ENCODE peak calls at places on chromosomes 1 and 21, in four cellular contexts. One of them, this sample, is unnamed.

GRCh38 chr1:59107516-59107915 is 189.4 kb upstream of the FGGY start:
- DNase-seq in IMR-90: no peak
- DNase-seq in WTC11: no peak
- DNase-seq in AG10803: peak; percentile 79
- DNase-seq in this sample: no peak

GRCh38 chr1:67682659-67683197 is 2.3 kb upstream of the GADD45A start:
- DNase-seq in IMR-90: peak; percentile 94
- DNase-seq in WTC11: no peak
- DNase-seq in AG10803: peak; percentile 83
- DNase-seq in this sample: peak; percentile 92

GRCh38 chr1:229803601-229804217 is 177.7 kb downstream of the URB2 start:
- DNase-seq in IMR-90: no peak
- DNase-seq in WTC11: no peak
- DNase-seq in AG10803: no peak
- DNase-seq in this sample: no peak

GRCh38 chr1:45016767-45017166 is 4.7 kb downstream of the UROD start:
- DNase-seq in IMR-90: no peak
- DNase-seq in WTC11: no peak
- DNase-seq in AG10803: no peak
- DNase-seq in this sample: no peak

GRCh38 chr1:230067871-230068814 is 1.1 kb downstream of the GALNT2 start:
- DNase-seq in IMR-90: no peak
- DNase-seq in WTC11: peak; percentile 47
- DNase-seq in AG10803: no peak
- DNase-seq in this sample: peak; percentile 11

GRCh38 chr1:165549908-165550480 is 6.2 kb downstream of the LRRC52 start:
- DNase-seq in IMR-90: no peak
- DNase-seq in WTC11: no peak
- DNase-seq in AG10803: no peak
- DNase-seq in this sample: no peak

GRCh38 chr1:95953005-95953404 is 719.0 kb downstream of the RWDD3 start:
- DNase-seq in IMR-90: peak; percentile 1
- DNase-seq in WTC11: peak; percentile 12
- DNase-seq in AG10803: peak; percentile 11
- DNase-seq in this sample: no peak

GRCh38 chr1:170001266-170001665 is 73.2 kb downstream of the KIFAP3 start:
- DNase-seq in IMR-90: no peak
- DNase-seq in WTC11: no peak
- DNase-seq in AG10803: peak; percentile 58
- DNase-seq in this sample: no peak

GRCh38 chr1:228101614-228101993 is 1.5 kb downstream of the C1orf35 start:
- DNase-seq in IMR-90: no peak
- DNase-seq in WTC11: no peak
- DNase-seq in AG10803: no peak
- DNase-seq in this sample: no peak

GRCh38 chr1:9294910-9295636 is 2.4 kb downstream of the SPSB1 start:
- DNase-seq in IMR-90: peak; percentile 76
- DNase-seq in WTC11: no peak
- DNase-seq in AG10803: peak; percentile 86
- DNase-seq in this sample: peak; percentile 66
- TF ChIP-seq CTCF in IMR-90: peak; percentile 42
- TF ChIP-seq CTCF in WTC11: no peak
- TF ChIP-seq CTCF in AG10803: peak; percentile 48
- TF ChIP-seq CTCF in this sample: peak; percentile 25

DNA sequence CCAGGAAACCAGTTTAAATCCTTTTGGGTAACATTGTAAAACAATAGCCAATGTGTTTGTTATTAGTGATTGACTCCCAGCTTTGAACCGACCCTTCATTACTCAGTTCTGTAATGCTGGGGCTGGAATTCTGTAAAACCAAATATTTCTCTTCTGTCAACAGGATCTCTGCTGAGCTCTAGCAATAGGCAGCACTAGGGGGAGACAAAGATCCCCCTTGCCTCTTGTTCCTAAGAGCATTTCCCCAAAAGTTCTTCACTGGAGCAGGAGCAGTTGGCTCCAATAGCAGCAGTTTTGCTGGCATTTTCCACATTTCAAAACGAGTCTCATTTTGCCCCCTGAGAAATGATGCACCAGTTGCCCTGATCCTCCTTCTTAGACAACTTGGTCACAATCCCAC is 1671.1 kb downstream of the MRPL39 start:
- DNase-seq in IMR-90: peak; percentile 48
- DNase-seq in WTC11: peak; percentile 23
- DNase-seq in AG10803: no peak
- DNase-seq in this sample: no peak
- TF ChIP-seq CTCF in IMR-90: peak; percentile 61
- TF ChIP-seq CTCF in WTC11: peak; percentile 20
- TF ChIP-seq CTCF in AG10803: no peak
- TF ChIP-seq CTCF in this sample: no peak

DNA sequence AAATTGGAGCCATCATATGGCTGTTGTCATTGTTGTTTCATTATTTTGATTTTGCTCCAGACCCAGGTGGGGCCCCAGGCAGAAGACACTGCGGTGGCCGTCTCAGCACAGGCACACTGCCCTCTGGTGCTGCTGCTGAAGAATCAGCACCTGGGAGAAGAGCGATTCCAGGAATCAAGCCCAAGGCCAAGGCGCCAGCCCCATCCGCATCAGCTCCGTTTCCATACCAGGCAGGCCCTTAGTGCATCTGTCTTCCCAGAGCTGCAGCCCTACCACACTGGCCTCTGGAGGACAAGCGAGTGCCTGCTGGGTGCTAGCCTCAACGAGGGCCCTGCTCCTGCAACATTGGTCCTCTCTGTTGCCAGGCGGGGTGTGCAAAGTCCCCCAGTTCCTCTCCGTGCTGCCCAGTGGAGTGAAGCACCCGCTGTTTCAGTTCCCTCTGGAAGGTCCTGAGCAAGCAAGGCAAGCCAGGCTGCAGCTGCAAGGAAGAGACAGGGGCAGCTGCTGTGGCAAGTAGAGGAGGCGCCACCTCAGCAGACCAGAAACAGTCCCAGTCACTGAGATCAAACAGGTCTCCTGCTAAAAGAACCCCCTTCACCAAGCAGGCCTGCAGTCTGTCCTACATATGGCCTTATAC is 5.2 kb downstream of the GRIK3 start:
- DNase-seq in IMR-90: no peak
- DNase-seq in WTC11: peak; percentile 67
- DNase-seq in AG10803: no peak
- DNase-seq in this sample: no peak
- TF ChIP-seq CTCF in IMR-90: no peak
- TF ChIP-seq CTCF in WTC11: no peak
- TF ChIP-seq CTCF in AG10803: no peak
- TF ChIP-seq CTCF in this sample: no peak

DNA sequence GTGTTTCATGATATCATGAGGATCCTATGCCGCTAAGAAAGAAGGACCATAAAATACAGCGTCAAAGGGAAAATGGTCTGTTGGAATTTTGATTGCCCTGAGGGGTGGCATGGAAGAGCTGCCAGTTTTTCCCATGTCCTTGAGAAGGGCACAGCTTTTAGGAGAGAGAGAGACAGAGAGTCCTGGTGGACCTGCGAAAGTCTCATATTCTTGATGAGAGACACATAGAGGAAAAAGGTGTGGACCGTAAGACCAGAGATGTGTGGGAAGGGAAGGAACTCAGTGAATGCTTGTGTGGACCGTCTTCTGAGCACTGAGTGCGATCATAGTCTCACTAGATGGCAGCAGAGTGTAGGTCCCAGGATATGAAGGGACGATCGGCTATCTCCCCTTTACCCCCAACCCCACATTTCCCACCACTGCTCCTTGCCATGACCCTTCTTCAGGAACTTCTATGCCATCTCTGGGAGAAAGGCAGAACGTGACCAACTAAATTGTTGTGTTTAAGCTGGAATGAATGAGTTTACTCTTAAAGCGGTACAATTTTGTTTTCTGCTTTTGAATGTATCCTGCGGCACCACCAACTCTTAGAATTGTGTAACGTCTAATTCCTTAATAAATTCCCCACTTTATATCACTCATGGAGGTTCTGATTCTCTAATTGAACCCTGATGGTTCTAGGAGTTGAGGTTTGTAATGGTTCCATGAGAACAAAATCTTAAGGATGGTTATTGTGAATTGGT is 117.7 kb downstream of the CTH start:
- DNase-seq in IMR-90: peak; percentile 33
- DNase-seq in WTC11: peak; percentile 53
- DNase-seq in AG10803: peak; percentile 36
- DNase-seq in this sample: no peak
- TF ChIP-seq CTCF in IMR-90: peak; percentile 55
- TF ChIP-seq CTCF in WTC11: peak; percentile 31
- TF ChIP-seq CTCF in AG10803: peak; percentile 80
- TF ChIP-seq CTCF in this sample: peak; percentile 75

GRCh38 chr1:29331309-29331708 is 95.0 kb downstream of the PTPRU start:
- DNase-seq in IMR-90: no peak
- DNase-seq in WTC11: no peak
- DNase-seq in AG10803: no peak
- DNase-seq in this sample: no peak

GRCh38 chr1:29331731-29332130 is 95.4 kb downstream of the PTPRU start:
- DNase-seq in IMR-90: no peak
- DNase-seq in WTC11: no peak
- DNase-seq in AG10803: no peak
- DNase-seq in this sample: no peak

GRCh38 chr1:29330856-29331255 is 94.5 kb downstream of the PTPRU start:
- DNase-seq in IMR-90: no peak
- DNase-seq in WTC11: no peak
- DNase-seq in AG10803: no peak
- DNase-seq in this sample: no peak

GRCh38 chr1:29333008-29333407 is 96.7 kb downstream of the PTPRU start:
- DNase-seq in IMR-90: no peak
- DNase-seq in WTC11: no peak
- DNase-seq in AG10803: no peak
- DNase-seq in this sample: no peak

GRCh38 chr1:29332204-29332603 is 95.9 kb downstream of the PTPRU start:
- DNase-seq in IMR-90: peak; percentile 21
- DNase-seq in WTC11: peak; percentile 85
- DNase-seq in AG10803: no peak
- DNase-seq in this sample: peak; percentile 14
- TF ChIP-seq CTCF in IMR-90: peak; percentile 41
- TF ChIP-seq CTCF in WTC11: peak; percentile 80
- TF ChIP-seq CTCF in AG10803: peak; percentile 44
- TF ChIP-seq CTCF in this sample: peak; percentile 70

This sample was measured in HFFc6.